ENCODE peak calls at places on chromosome 20, in eight cellular contexts. X, W, F, C, V, K, U and D are unnamed samples.

GRCh38 chr20:34996243-34996984 is 40.7 kb downstream of the MYH7B start:
- DNase-seq in X (no peak), W (no peak), F (no peak), C (no peak), V (no peak), K (no peak), U (no peak), D (no peak)

GRCh38 chr20:366042-366718 is 14.4 kb upstream of the TRIB3 start:
- DNase-seq in X (no peak), W (no peak), F (no peak), C (no peak), V (no peak), K (no peak), U (no peak), D (no peak)

GRCh38 chr20:47351643-47352331 is 4.7 kb downstream of the ZMYND8 start:
- DNase-seq in X (no peak), W (no peak), F (no peak), C (peak; percentile 58), V (no peak), K (no peak), U (no peak), D (no peak)

GRCh38 chr20:38222923-38223742 is 37.4 kb downstream of the KIAA1755 start:
- DNase-seq in X (no peak), W (no peak), F (no peak), C (no peak), V (no peak), K (no peak), U (no peak), D (no peak)

GRCh38 chr20:9220874-9221547 is 152.1 kb downstream of the PLCB4 start:
- DNase-seq in X (no peak), W (no peak), F (no peak), C (no peak), V (peak; percentile 33), K (no peak), U (peak; percentile 29), D (no peak)

GRCh38 chr20:9021699-9022098 is 47.2 kb upstream of the PLCB4 start:
- DNase-seq in X (no peak), W (no peak), F (no peak), C (no peak), V (no peak), K (no peak), U (no peak), D (no peak)

GRCh38 chr20:38187512-38187911 is 22.4 kb upstream of the TGM2 start:
- DNase-seq in X (no peak), W (peak; percentile 54), F (peak; percentile 69), C (no peak), V (no peak), K (no peak), U (peak; percentile 64), D (no peak)

GRCh38 chr20:48921883-48922867 is 664 bp downstream of the ARFGEF2 start:
- DNase-seq in X (peak; percentile 64), W (peak; percentile 88), F (peak; percentile 66), C (no peak), V (no peak), K (peak; percentile 61), U (peak; percentile 42), D (no peak)

GRCh38 chr20:4951299-4951698 is 50.0 kb downstream of the SLC23A2 start:
- DNase-seq in X (no peak), W (no peak), F (no peak), C (peak; percentile 71), V (no peak), K (peak; percentile 83), U (peak; percentile 83), D (peak; percentile 63)

GRCh38 chr20:45340236-45340847 is 7.9 kb downstream of the SDC4 start:
- DNase-seq in X (peak; percentile 66), W (no peak), F (no peak), C (no peak), V (no peak), K (peak; percentile 63), U (no peak), D (no peak)

GRCh38 chr20:34473262-34473883 is 42.8 kb upstream of the DYNLRB1 start:
- DNase-seq in X (peak; percentile 38), W (peak; percentile 88), F (peak; percentile 85), C (peak; percentile 52), V (no peak), K (peak; percentile 24), U (peak; percentile 57), D (peak; percentile 45)

GRCh38 chr20:10763117-10763516 is 89.3 kb upstream of the JAG1 start:
- DNase-seq in X (no peak), W (no peak), F (no peak), C (no peak), V (no peak), K (no peak), U (no peak), D (no peak)

GRCh38 chr20:39342463-39342862 is 380.3 kb downstream of the DHX35 start:
- DNase-seq in X (no peak), W (no peak), F (no peak), C (no peak), V (no peak), K (no peak), U (no peak), D (no peak)

GRCh38 chr20:4601630-4602296 is 119.9 kb upstream of the PRND start:
- DNase-seq in X (no peak), W (no peak), F (no peak), C (peak; percentile 83), V (no peak), K (peak; percentile 32), U (peak; percentile 43), D (peak; percentile 52)

GRCh38 chr20:913306-913849 is 2.8 kb downstream of the ANGPT4 start:
- DNase-seq in X (no peak), W (peak; percentile 50), F (no peak), C (no peak), V (no peak), K (no peak), U (no peak), D (no peak)

GRCh38 chr20:58213112-58213511 is 15.3 kb downstream of the ANKRD60 start:
- DNase-seq in X (no peak), W (no peak), F (no peak), C (peak; percentile 78), V (no peak), K (no peak), U (no peak), D (no peak)
- TF ChIP-seq CTCF in X (no peak), W (no peak), F (no peak), C (peak; percentile 43), V (peak; percentile 20), K (no peak), U (no peak), D (no peak)

DNA sequence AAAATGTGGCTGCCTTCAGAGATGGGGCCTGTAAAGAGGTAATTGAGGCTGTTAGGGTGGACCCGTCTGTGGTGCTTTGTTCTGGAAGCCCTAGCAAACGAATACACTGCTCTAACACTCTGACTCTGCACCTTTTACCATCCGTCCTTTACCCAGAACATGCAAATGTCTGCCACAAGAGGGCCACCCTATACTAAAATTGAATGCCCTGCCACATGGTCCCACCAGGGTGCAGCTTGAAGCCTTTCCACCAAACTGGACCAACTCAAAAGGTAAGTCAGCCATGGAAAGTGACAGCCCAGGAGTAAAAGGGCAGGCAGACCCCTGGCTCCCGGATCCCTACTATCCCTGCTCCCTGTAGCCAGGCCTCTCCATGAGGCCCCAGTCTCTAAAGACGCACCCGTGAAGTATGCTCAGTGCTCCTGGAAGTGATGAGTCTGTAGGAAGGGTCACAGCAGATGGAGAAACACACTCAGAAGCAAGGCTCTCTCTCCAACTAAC is 5.8 kb upstream of the BFSP1 start:
- DNase-seq in X (peak; percentile 65), W (peak; percentile 88), F (peak; percentile 80), C (peak; percentile 72), V (peak; percentile 59), K (peak; percentile 74), U (peak; percentile 84), D (peak; percentile 82)
- H3K4me3 ChIP-seq in X (no peak overlapping the region), W (no peak overlapping the region), F (no peak overlapping the region), C (no peak overlapping the region), V (no peak overlapping the region), K (no peak overlapping the region), U (no peak overlapping the region), D (no peak overlapping the region)

GRCh38 chr20:15642676-15643075 is 930.6 kb downstream of the KIF16B start:
- DNase-seq in X (no peak), W (no peak), F (no peak), C (no peak), V (no peak), K (no peak), U (peak; percentile 24), D (no peak)

GRCh38 chr20:15639839-15640238 is 933.4 kb downstream of the KIF16B start:
- DNase-seq in X (no peak), W (no peak), F (no peak), C (no peak), V (no peak), K (no peak), U (no peak), D (no peak)

GRCh38 chr20:15638781-15639180 is 934.5 kb downstream of the KIF16B start:
- DNase-seq in X (no peak), W (no peak), F (no peak), C (no peak), V (no peak), K (no peak), U (no peak), D (no peak)

GRCh38 chr20:15642099-15642498 is 931.1 kb downstream of the KIF16B start:
- DNase-seq in X (no peak), W (no peak), F (no peak), C (no peak), V (no peak), K (no peak), U (no peak), D (no peak)

DNA sequence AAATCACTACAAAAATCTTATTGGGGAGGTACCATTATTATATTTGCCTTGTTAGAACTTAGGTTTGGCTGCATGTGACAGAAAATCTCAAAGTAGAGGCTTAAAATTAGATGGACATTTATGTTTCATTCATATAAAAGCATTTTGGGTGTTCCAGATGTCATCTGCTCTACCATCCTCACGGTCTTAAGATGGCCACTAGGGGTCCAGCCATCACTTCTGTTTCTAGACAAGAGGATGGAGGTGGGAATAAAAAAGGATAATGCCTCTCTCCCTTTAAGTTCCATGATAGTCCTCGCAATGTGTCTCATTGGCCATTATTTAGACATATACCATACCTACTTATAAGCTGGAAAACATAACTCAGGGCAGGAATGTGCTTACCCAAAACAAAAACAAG is 929.5 kb downstream of the KIF16B start:
- DNase-seq in X (no peak), W (no peak), F (no peak), C (no peak), V (no peak), K (no peak), U (peak; percentile 15), D (no peak)
- TF ChIP-seq CTCF in X (no peak), W (no peak), F (no peak), C (peak; percentile 19), V (peak; percentile 38), K (no peak), U (peak; percentile 29), D (no peak)

DNA sequence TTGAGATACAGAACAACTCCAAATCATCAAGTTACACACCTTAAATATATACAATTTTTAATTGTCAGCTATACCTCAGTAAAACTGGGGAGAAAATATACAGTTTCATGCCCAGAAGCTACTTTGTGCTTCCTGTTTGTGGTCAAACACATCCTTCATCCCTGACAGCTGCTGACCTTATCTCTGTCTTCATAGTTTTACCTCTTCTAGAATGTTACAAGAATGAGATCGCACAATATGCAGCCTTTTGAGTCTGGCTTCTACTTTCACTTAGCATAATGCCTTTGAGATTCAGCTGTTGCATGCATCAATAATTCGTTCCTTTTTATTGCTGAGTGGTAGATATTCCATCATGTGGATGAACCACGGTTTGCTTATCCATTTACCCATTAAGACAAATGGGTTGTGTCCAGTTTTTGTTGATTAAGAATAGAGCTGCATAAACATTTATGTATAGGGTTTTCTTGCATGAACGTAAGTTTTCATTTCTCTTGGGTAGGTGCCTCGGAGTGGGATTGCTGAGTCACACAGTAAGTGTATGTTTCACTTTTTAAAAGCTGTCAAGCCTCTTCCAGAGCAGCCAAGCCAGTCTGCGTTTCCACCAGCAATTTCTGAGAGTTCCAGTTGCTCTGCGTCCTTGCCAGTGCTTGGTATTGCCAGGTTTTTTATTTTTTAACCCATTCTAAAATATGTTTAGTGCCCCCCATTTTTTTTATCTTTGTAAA is 86.6 kb upstream of the PAX1 start:
- DNase-seq in X (no peak), W (no peak), F (no peak), C (no peak), V (no peak), K (no peak), U (no peak), D (no peak)
- H3K4me3 ChIP-seq in X (no peak overlapping the region), W (no peak overlapping the region), F (no peak overlapping the region), C (no peak overlapping the region), V (no peak overlapping the region), K (no peak overlapping the region), U (no peak overlapping the region), D (no peak overlapping the region)